ENCODE peak calls at places on chromosomes 6 and 20, in four cellular contexts. R, B, H and Z are unnamed samples.

GRCh38 chr20:53613748-53614147 is 20.1 kb upstream of the ZNF217 start:
- DNase-seq in H (no peak), R (no peak), B (no peak), Z (no peak)

GRCh38 chr20:7237251-7237650 is 469.8 kb downstream of the BMP2 start:
- DNase-seq in H (no peak), R (no peak), B (no peak), Z (no peak)

GRCh38 chr6:158762787-158763439 is 56.3 kb downstream of the EZR start:
- DNase-seq in R (no peak), H (no peak), B (no peak), Z (peak; percentile 66)

GRCh38 chr20:21704408-21705385 is 767 bp upstream of the PAX1 start:
- DNase-seq in B (no peak), H (no peak), R (no peak), Z (no peak)

GRCh38 chr6:36128073-36128472 is 2.2 kb upstream of the MAPK13 start:
- DNase-seq in R (no peak), H (no peak), B (no peak), Z (peak; percentile 56)

GRCh38 chr6:81859884-81860283 is 107.4 kb upstream of the TENT5A start:
- DNase-seq in H (no peak), R (no peak), B (no peak), Z (peak; percentile 80)

GRCh38 chr20:24764825-24765224 is 184.2 kb upstream of the CST7 start:
- DNase-seq in B (no peak), R (no peak), H (no peak), Z (no peak)

GRCh38 chr20:45798935-45799642 is 7.3 kb downstream of the DNTTIP1 start:
- DNase-seq in H (peak; percentile 16), B (peak; percentile 69), R (peak; percentile 30), Z (no peak)